ENCODE peak calls at places on chromosome 10, in five cellular contexts. S, K, U, N and L are unnamed samples.

GRCh38 chr10:127715782-127716378 is 21.1 kb upstream of the FOXI2 start:
- DNase-seq in S (no peak), K (no peak), U (peak), N (no peak), L (no peak)

GRCh38 chr10:114021135-114021534 is 22.5 kb upstream of the ADRB1 start:
- DNase-seq in S (no peak), K (no peak), U (no peak), N (no peak), L (no peak)

GRCh38 chr10:6487919-6488318 is 92.2 kb downstream of the PRKCQ start:
- DNase-seq in S (no peak), K (no peak), U (no peak), N (no peak), L (no peak)

GRCh38 chr10:119494224-119495060 is 48.1 kb downstream of the RGS10 start:
- DNase-seq in S (no peak), K (peak), U (no peak), N (no peak), L (no peak)

GRCh38 chr10:112362833-112363232 is 11.1 kb upstream of the ACSL5 start:
- DNase-seq in S (peak), K (no peak), U (no peak), N (no peak), L (no peak)

GRCh38 chr10:49518982-49519578 is 19.8 kb downstream of the ERCC6 start:
- DNase-seq in S (no peak), K (peak), U (peak), N (peak), L (no peak)

GRCh38 chr10:6348091-6348862 is 145.5 kb downstream of the PFKFB3 start:
- DNase-seq in S (peak), K (peak), U (peak), N (no peak), L (no peak)

GRCh38 chr10:4082851-4083250 is 297.8 kb upstream of the KLF6 start:
- DNase-seq in S (no peak), K (no peak), U (no peak), N (no peak), L (no peak)

GRCh38 chr10:129099992-129100391 is 367.0 kb upstream of the MGMT start:
- DNase-seq in S (no peak), K (no peak), U (no peak), N (no peak), L (no peak)

GRCh38 chr10:123888751-123889150 is 2.9 kb downstream of the CPXM2 start:
- DNase-seq in S (no peak), K (no peak), U (no peak), N (no peak), L (no peak)

GRCh38 chr10:25933653-25934608 is at the start of gene MYO3A:
- DNase-seq in S (no peak), K (no peak), U (no peak), N (peak), L (peak)

GRCh38 chr10:86310291-86310690 is 56.3 kb downstream of the GRID1 start:
- DNase-seq in S (no peak), K (no peak), U (no peak), N (no peak), L (no peak)

GRCh38 chr10:93947524-93947923 is 46.2 kb upstream of the PLCE1 start:
- DNase-seq in S (no peak), K (no peak), U (no peak), N (no peak), L (no peak)